ENCODE peak calls at places on chromosomes 2 and 18, in five cellular contexts. M is CD8-positive, alpha-beta memory T cell; L is breast epithelium; Q is astrocyte of the spinal cord; U is hepatocyte. N is an unnamed sample.

GRCh38 chr2:85421706-85422457 is 3.4 kb downstream of the SH2D6 start:
- DNase-seq in Q (no peak), L (no peak), M (no peak), U (no peak), N (no peak)

GRCh38 chr18:58668897-58669296 is 2.4 kb upstream of the MALT1 start:
- DNase-seq in U (no peak), L (no peak), M (no peak), Q (peak), N (no peak)

GRCh38 chr2:234422242-234422641 is 74.6 kb downstream of the ARL4C start:
- DNase-seq in M (no peak), Q (peak), L (no peak), U (peak), N (no peak)

GRCh38 chr2:238924496-238925195 is 76.8 kb downstream of the TWIST2 start:
- DNase-seq in Q (no peak), M (no peak), L (no peak), U (no peak), N (no peak)

GRCh38 chr2:217054791-217055190 is 194.9 kb upstream of the TNP1 start:
- DNase-seq in U (no peak), M (no peak), L (no peak), Q (peak), N (no peak)

GRCh38 chr2:132400169-132400900 is 16.3 kb upstream of the GPR39 start:
- DNase-seq in Q (no peak), U (peak), L (no peak), M (no peak), N (no peak)

GRCh38 chr18:32244863-32245262 is 55.0 kb downstream of the MEP1B start:
- DNase-seq in M (no peak), Q (no peak), U (no peak), L (no peak), N (no peak)

GRCh38 chr18:43234889-43235288 is 42.4 kb downstream of the SYT4 start:
- DNase-seq in Q (peak), M (no peak), U (no peak), L (no peak), N (no peak)

GRCh38 chr2:229586012-229586411 is 128.3 kb downstream of the DNER start:
- DNase-seq in M (no peak), U (no peak), Q (peak), L (no peak), N (no peak)

GRCh38 chr2:150482667-150483260 is 4.7 kb downstream of the RND3 start:
- DNase-seq in L (no peak), U (no peak), Q (no peak), M (no peak), N (no peak)
- H3K4me3 ChIP-seq in L (no peak), U (no peak), Q (no peak), M (no peak), N (no peak)

DNA sequence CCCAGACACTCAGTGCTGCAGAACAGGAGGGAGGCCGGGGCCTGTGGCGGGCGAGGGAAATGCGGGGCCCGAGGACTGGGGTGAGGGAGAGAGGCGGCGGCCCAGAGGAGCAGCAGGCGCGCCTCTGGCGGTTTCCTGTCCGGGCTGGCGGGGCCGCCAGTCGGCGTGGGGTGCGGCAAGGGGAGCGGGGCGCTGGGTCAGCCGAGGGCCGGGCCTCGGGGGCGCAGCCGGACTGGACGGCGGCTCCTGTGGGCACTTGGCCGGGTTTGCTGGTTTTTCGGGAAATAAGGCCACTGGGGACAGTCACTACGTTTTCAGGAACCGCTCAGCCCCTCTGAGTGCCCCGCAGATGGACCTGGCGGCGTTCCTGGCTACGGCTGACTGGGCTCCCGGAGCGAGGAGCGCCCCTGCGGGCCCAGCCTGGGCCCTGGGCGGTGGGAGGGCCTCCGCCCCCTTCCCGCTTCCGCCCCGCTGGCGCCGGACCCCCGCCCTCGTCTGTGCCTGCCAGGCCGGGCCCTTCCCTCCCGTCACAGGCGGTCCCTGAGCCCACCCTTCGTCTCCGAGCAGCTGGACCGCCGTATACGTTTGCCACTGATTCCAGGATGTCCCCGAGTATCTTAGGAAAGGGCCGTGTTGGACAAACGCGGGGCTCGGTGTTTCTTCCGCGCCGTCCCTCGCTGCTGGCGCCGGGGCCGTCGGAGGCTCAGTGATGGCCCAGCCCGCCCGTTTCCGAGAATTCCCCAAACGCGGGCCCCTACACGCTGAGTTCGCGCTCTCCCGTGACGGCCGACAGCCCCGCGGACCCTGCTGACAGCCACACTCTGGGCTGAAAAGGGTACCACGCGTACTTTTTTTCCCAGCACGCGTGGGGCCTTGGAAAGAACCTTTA is 84.6 kb downstream of the FAM210A start:
- DNase-seq in M (no peak), U (peak), L (no peak), Q (no peak), N (no peak)
- H3K4me3 ChIP-seq in M (no peak), U (no peak), L (peak), Q (no peak), N (no peak)

DNA sequence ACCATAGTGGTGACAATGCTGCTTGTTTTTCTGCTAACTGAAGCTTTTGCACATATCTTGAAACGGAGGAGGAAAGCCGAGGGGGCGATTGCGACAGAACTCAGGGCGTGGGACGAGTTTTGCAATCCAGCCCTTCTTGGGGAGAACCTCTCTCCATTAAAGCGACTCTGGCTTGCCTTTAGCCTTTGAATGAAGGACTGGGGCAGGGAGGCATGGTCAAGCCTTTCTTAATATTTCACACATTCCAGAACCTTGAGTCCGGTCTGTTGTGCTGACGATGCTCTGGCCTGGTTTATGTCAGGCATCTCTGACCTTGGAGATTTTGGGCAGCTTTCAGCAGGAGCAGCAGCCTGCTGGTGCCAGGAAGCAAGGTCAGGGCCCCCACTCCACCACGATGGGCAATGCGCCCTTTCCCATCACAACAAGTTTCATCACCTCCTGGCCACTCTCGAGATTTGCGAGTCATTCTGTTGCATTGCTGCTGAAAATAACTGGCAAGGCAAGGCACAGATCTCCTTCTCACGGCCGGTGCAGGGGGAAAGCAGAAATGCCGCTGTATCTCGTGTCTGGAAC is 10.8 kb downstream of the EMILIN2 start:
- DNase-seq in U (peak), Q (peak), M (no peak), L (peak), N (no peak)
- H3K4me3 ChIP-seq in U (no peak), Q (no peak), M (no peak), L (no peak), N (no peak)

GRCh38 chr18:60347526-60348045 is 25.0 kb downstream of the MC4R start:
- DNase-seq in Q (peak), L (no peak), M (no peak), U (no peak), N (no peak)
- H3K4me3 ChIP-seq in Q (no peak), L (no peak), M (no peak), U (no peak), N (no peak)